ENCODE peak calls at places on chromosomes 6 and 20, in six cellular contexts. W is stimulated activated CD4-positive, alpha-beta T cell treated with anti-CD3 and anti-CD28 coated beads, Interleukin-4, amount 100 ng/mL, for 4 hours; Z is fibroblast of pulmonary artery; X is HFFc6; D is naive B cell; G is smooth muscle cell of the brain vasculature. I is an unnamed sample.

GRCh38 chr6:79544939-79545450 is 7.8 kb upstream of the LCA5 start:
- DNase-seq in W (no peak), G (peak), Z (peak), X (peak), D (peak), I (peak)

GRCh38 chr6:797479-798077 is 104.6 kb upstream of the EXOC2 start:
- DNase-seq in Z (peak), D (peak), X (peak), G (peak), W (peak), I (peak)

GRCh38 chr6:135586844-135587243 is 89.3 kb upstream of the AHI1 start:
- DNase-seq in W (no peak), D (no peak), G (no peak), X (no peak), Z (peak), I (peak)

GRCh38 chr6:87656857-87657256 is 45.2 kb downstream of the AKIRIN2 start:
- DNase-seq in W (no peak), X (no peak), D (no peak), G (peak), Z (no peak), I (no peak)

GRCh38 chr6:16130932-16131387 is 2.1 kb downstream of the MYLIP start:
- DNase-seq in D (peak), G (peak), W (no peak), X (peak), Z (peak), I (peak)

GRCh38 chr20:59634435-59635005 is 30.2 kb downstream of the PHACTR3 start:
- DNase-seq in Z (no peak), X (no peak), G (no peak), D (no peak), W (no peak), I (no peak)

GRCh38 chr6:92559002-92559401 is 860.4 kb downstream of the EPHA7 start:
- DNase-seq in W (no peak), Z (no peak), D (no peak), X (no peak), G (no peak), I (no peak)

GRCh38 chr6:3296537-3297453 is 38.0 kb downstream of the PSMG4 start:
- DNase-seq in D (no peak), X (no peak), W (no peak), Z (no peak), G (peak), I (no peak)

GRCh38 chr6:169008641-169009040 is 245.0 kb downstream of the THBS2 start:
- DNase-seq in W (no peak), X (no peak), D (no peak), Z (peak), G (no peak), I (no peak)

GRCh38 chr6:96814581-96814980 is 22.7 kb downstream of the GPR63 start:
- DNase-seq in X (no peak), D (no peak), G (no peak), W (no peak), Z (no peak), I (no peak)

GRCh38 chr6:142285235-142286087 is 16.3 kb upstream of the ADGRG6 start:
- DNase-seq in Z (no peak), D (no peak), G (no peak), W (no peak), X (no peak), I (no peak)

GRCh38 chr6:109197061-109197460 is 101.8 kb downstream of the CEP57L1 start:
- DNase-seq in X (no peak), D (no peak), W (no peak), G (no peak), Z (no peak), I (no peak)

GRCh38 chr6:42532038-42532669 is 31.7 kb upstream of the UBR2 start:
- DNase-seq in W (no peak), Z (peak), D (peak), X (peak), G (peak), I (peak)

GRCh38 chr6:44042261-44043035 is 84.8 kb downstream of the MRPL14 start:
- DNase-seq in Z (no peak), D (no peak), G (no peak), W (no peak), X (no peak), I (no peak)

GRCh38 chr20:15654208-15654649 is 919.0 kb downstream of the KIF16B start:
- DNase-seq in D (peak), Z (peak), W (no peak), X (peak), G (no peak), I (peak)

GRCh38 chr6:137084090-137084489 is 39.3 kb upstream of the IL20RA start:
- DNase-seq in W (no peak), G (no peak), D (no peak), Z (no peak), X (no peak), I (no peak)

GRCh38 chr20:23145281-23145700 is 59.2 kb upstream of the CD93 start:
- DNase-seq in Z (peak), X (peak), D (no peak), W (no peak), G (peak), I (no peak)

GRCh38 chr20:31722388-31723281 is at the start of gene BCL2L1:
- DNase-seq in X (peak), Z (peak), D (peak), W (peak), G (peak), I (peak)

GRCh38 chr6:30847971-30848441 is 36.3 kb upstream of the DDR1 start:
- DNase-seq in D (no peak), G (no peak), X (no peak), W (no peak), Z (no peak), I (no peak)

GRCh38 chr20:45211569-45212474 is 5.0 kb downstream of the SEMG1 start:
- DNase-seq in Z (no peak), W (no peak), X (no peak), G (no peak), D (no peak), I (no peak)

GRCh38 chr6:94600648-94601047 is 976.7 kb upstream of the MANEA start:
- DNase-seq in W (no peak), G (no peak), X (no peak), D (no peak), Z (no peak), I (no peak)

GRCh38 chr6:145015739-145016558 is 719.4 kb downstream of the EPM2A start:
- DNase-seq in W (peak), X (peak), Z (peak), G (peak), D (no peak), I (peak)

GRCh38 chr20:32512047-32512385 is 73.1 kb downstream of the NOL4L start:
- DNase-seq in G (no peak), W (no peak), Z (no peak), D (no peak), X (no peak), I (no peak)

GRCh38 chr6:129575378-129576118 is 134.4 kb downstream of the ARHGAP18 start:
- DNase-seq in G (peak), W (no peak), D (no peak), X (peak), Z (peak), I (no peak)

GRCh38 chr6:42762950-42763349 is 17.0 kb upstream of the TBCC start:
- DNase-seq in D (no peak), G (no peak), Z (no peak), X (no peak), W (no peak), I (no peak)

GRCh38 chr6:19024737-19025136 is 637.6 kb downstream of the RNF144B start:
- DNase-seq in X (peak), Z (peak), G (no peak), D (no peak), W (no peak), I (no peak)

GRCh38 chr6:116436586-116436985 is 24.6 kb upstream of the CALHM6 start:
- DNase-seq in G (no peak), X (no peak), Z (no peak), D (no peak), W (no peak), I (no peak)

GRCh38 chr6:54327631-54328030 is 19.4 kb downstream of the TINAG start:
- DNase-seq in Z (no peak), D (no peak), G (no peak), W (no peak), X (no peak), I (no peak)

GRCh38 chr6:160679402-160679769 is 15.3 kb upstream of the LPA start:
- DNase-seq in X (no peak), G (no peak), Z (no peak), W (no peak), D (no peak), I (no peak)

GRCh38 chr6:16688984-16689636 is 72.2 kb downstream of the ATXN1 start:
- DNase-seq in X (peak), D (no peak), W (no peak), Z (peak), G (no peak), I (no peak)

GRCh38 chr20:13525225-13525940 is 113.3 kb downstream of the TASP1 start:
- DNase-seq in X (peak), G (peak), W (no peak), D (no peak), Z (peak), I (no peak)

GRCh38 chr20:43726811-43727338 is at the start of gene GTSF1L:
- DNase-seq in Z (peak), G (no peak), D (no peak), W (no peak), X (peak), I (no peak)

GRCh38 chr20:42565106-42565990 is 624.4 kb downstream of the PTPRT start:
- DNase-seq in G (no peak), W (no peak), X (no peak), Z (no peak), D (no peak), I (no peak)

GRCh38 chr6:151012321-151013294 is 147.1 kb downstream of the MTHFD1L start:
- DNase-seq in D (no peak), X (no peak), W (no peak), Z (no peak), G (no peak), I (no peak)

GRCh38 chr6:7183707-7184106 is 75.9 kb downstream of the RREB1 start:
- DNase-seq in G (no peak), D (no peak), X (no peak), W (no peak), Z (no peak), I (no peak)

GRCh38 chr6:27608916-27609883 is 136.3 kb upstream of the ZNF184 start:
- DNase-seq in D (no peak), W (no peak), X (peak), G (no peak), Z (peak), I (no peak)

GRCh38 chr6:7505196-7505699 is 36.2 kb upstream of the DSP start:
- DNase-seq in W (no peak), G (peak), X (peak), Z (peak), D (no peak), I (no peak)

GRCh38 chr20:59938696-59939051 is 1.4 kb downstream of the PPP1R3D start:
- DNase-seq in D (no peak), Z (no peak), X (peak), W (no peak), G (no peak), I (no peak)

GRCh38 chr20:40284611-40285010 is 404.4 kb downstream of the MAFB start:
- DNase-seq in X (no peak), Z (no peak), D (no peak), W (no peak), G (no peak), I (no peak)

I was measured in GM20000.